ENCODE peak calls at places on chromosomes 16 and 17, in four cellular contexts. One of them, this sample, is unnamed.
A peak's percentile ranks its signal among the peaks of the same experiment; 100 is the strongest.

GRCh38 chr17:29085223-29085622 is 42.3 kb downstream of the PIPOX start:
- DNase-seq in H1: no peak
- DNase-seq in GM12878: no peak
- DNase-seq in HepG2: no peak
- DNase-seq in this sample: no peak

GRCh38 chr16:84327926-84328505 is 33.3 kb downstream of the WFDC1 start:
- DNase-seq in H1: no peak
- DNase-seq in GM12878: no peak
- DNase-seq in HepG2: no peak
- DNase-seq in this sample: no peak

GRCh38 chr17:82039695-82040299 is 2.3 kb upstream of the DCXR start:
- DNase-seq in H1: no peak
- DNase-seq in GM12878: no peak
- DNase-seq in HepG2: peak; percentile 57
- DNase-seq in this sample: no peak

GRCh38 chr16:77009453-77009852 is 181.5 kb upstream of the MON1B start:
- DNase-seq in H1: no peak
- DNase-seq in GM12878: no peak
- DNase-seq in HepG2: no peak
- DNase-seq in this sample: no peak

GRCh38 chr16:76970745-76971099 is 220.3 kb upstream of the MON1B start:
- DNase-seq in H1: no peak
- DNase-seq in HepG2: peak; percentile 9
- DNase-seq in GM12878: no peak
- DNase-seq in this sample: no peak

GRCh38 chr16:81493755-81494433 is 49.3 kb downstream of the CMIP start:
- DNase-seq in H1: no peak
- DNase-seq in HepG2: peak; percentile 57
- DNase-seq in GM12878: no peak
- DNase-seq in this sample: peak; percentile 80

GRCh38 chr17:81378941-81379511 is 16.2 kb upstream of the BAHCC1 start:
- DNase-seq in HepG2: no peak
- DNase-seq in H1: no peak
- DNase-seq in GM12878: no peak
- DNase-seq in this sample: no peak

GRCh38 chr16:56212144-56212543 is 20.9 kb downstream of the GNAO1 start:
- DNase-seq in H1: no peak
- DNase-seq in HepG2: no peak
- DNase-seq in GM12878: no peak
- DNase-seq in this sample: no peak

GRCh38 chr17:64974750-64975317 is 55.6 kb upstream of the LRRC37A3 start:
- DNase-seq in H1: no peak
- DNase-seq in GM12878: no peak
- DNase-seq in HepG2: no peak
- DNase-seq in this sample: peak; percentile 14

GRCh38 chr16:30740364-30741251 is 7.6 kb upstream of the PHKG2 start:
- DNase-seq in GM12878: no peak
- DNase-seq in HepG2: no peak
- DNase-seq in H1: no peak
- DNase-seq in this sample: peak; percentile 61

GRCh38 chr17:1488826-1489275 is 3.6 kb downstream of the MYO1C start:
- DNase-seq in GM12878: no peak
- DNase-seq in H1: no peak
- DNase-seq in HepG2: no peak
- DNase-seq in this sample: no peak

GRCh38 chr16:50308237-50308965 is 42.0 kb downstream of the ADCY7 start:
- DNase-seq in H1: peak; percentile 42
- DNase-seq in HepG2: no peak
- DNase-seq in GM12878: no peak
- DNase-seq in this sample: no peak

GRCh38 chr17:44829558-44830358 is at the start of gene GJC1:
- DNase-seq in GM12878: no peak
- DNase-seq in H1: peak; percentile 83
- DNase-seq in HepG2: no peak
- DNase-seq in this sample: peak; percentile 19

GRCh38 chr17:48610282-48611211 is at the start of gene HOXB7:
- DNase-seq in HepG2: no peak
- DNase-seq in GM12878: no peak
- DNase-seq in H1: no peak
- DNase-seq in this sample: peak; percentile 84

GRCh38 chr16:75621170-75621477 is 2.0 kb downstream of the ADAT1 start:
- DNase-seq in GM12878: no peak
- DNase-seq in H1: no peak
- DNase-seq in HepG2: peak; percentile 53
- DNase-seq in this sample: peak; percentile 86

GRCh38 chr17:44105941-44106340 is 17.5 kb downstream of the HDAC5 start:
- DNase-seq in H1: no peak
- DNase-seq in GM12878: no peak
- DNase-seq in HepG2: no peak
- DNase-seq in this sample: no peak

GRCh38 chr16:19346335-19346922 is 60.9 kb downstream of the CLEC19A start:
- DNase-seq in H1: no peak
- DNase-seq in GM12878: no peak
- DNase-seq in HepG2: no peak
- DNase-seq in this sample: no peak

GRCh38 chr17:34567665-34568064 is 11.7 kb upstream of the TMEM132E start:
- DNase-seq in HepG2: peak; percentile 40
- DNase-seq in GM12878: no peak
- DNase-seq in H1: no peak
- DNase-seq in this sample: no peak

GRCh38 chr17:59366773-59367656 is 35.6 kb downstream of the YPEL2 start:
- DNase-seq in HepG2: peak; percentile 98
- DNase-seq in H1: no peak
- DNase-seq in GM12878: no peak
- DNase-seq in this sample: no peak

GRCh38 chr17:74477411-74477810 is 11.0 kb downstream of the CD300A start:
- DNase-seq in H1: no peak
- DNase-seq in GM12878: no peak
- DNase-seq in HepG2: no peak
- DNase-seq in this sample: no peak

GRCh38 chr17:61476476-61477203 is 24.4 kb downstream of the TBX4 start:
- DNase-seq in HepG2: no peak
- DNase-seq in H1: no peak
- DNase-seq in GM12878: no peak
- DNase-seq in this sample: no peak

GRCh38 chr16:51880776-51881175 is 666.2 kb downstream of the TOX3 start:
- DNase-seq in HepG2: no peak
- DNase-seq in GM12878: no peak
- DNase-seq in H1: no peak
- DNase-seq in this sample: no peak

GRCh38 chr17:77729587-77729986 is 228.9 kb upstream of the TNRC6C start:
- DNase-seq in GM12878: no peak
- DNase-seq in HepG2: no peak
- DNase-seq in H1: peak; percentile 28
- DNase-seq in this sample: no peak

GRCh38 chr17:850828-851759 is 68.9 kb downstream of the MRM3 start:
- DNase-seq in HepG2: no peak
- DNase-seq in H1: no peak
- DNase-seq in GM12878: no peak
- DNase-seq in this sample: no peak

GRCh38 chr16:82990155-82990554 is 363.4 kb downstream of the CDH13 start:
- DNase-seq in H1: no peak
- DNase-seq in GM12878: no peak
- DNase-seq in HepG2: no peak
- DNase-seq in this sample: no peak

GRCh38 chr16:708019-708418 is 2.4 kb upstream of the FBXL16 start:
- DNase-seq in H1: no peak
- DNase-seq in GM12878: no peak
- DNase-seq in HepG2: no peak
- DNase-seq in this sample: no peak

GRCh38 chr16:87108941-87109340 is 208.3 kb downstream of the C16orf95 start:
- DNase-seq in H1: no peak
- DNase-seq in HepG2: no peak
- DNase-seq in GM12878: no peak
- DNase-seq in this sample: no peak

GRCh38 chr17:63476494-63476856 is 386 bp upstream of the ACE start:
- DNase-seq in HepG2: no peak
- DNase-seq in H1: peak; percentile 77
- DNase-seq in GM12878: no peak
- DNase-seq in this sample: peak; percentile 70

GRCh38 chr16:23469814-23470213 is 16.8 kb upstream of the COG7 start:
- DNase-seq in H1: no peak
- DNase-seq in HepG2: no peak
- DNase-seq in GM12878: no peak
- DNase-seq in this sample: no peak

GRCh38 chr16:2858245-2859025 is 465 bp upstream of the PRSS22 start:
- DNase-seq in HepG2: no peak
- DNase-seq in GM12878: no peak
- DNase-seq in H1: peak; percentile 63
- DNase-seq in this sample: peak; percentile 7

GRCh38 chr16:57645691-57646387 is 17.4 kb downstream of the ADGRG1 start:
- DNase-seq in H1: no peak
- DNase-seq in GM12878: no peak
- DNase-seq in HepG2: no peak
- DNase-seq in this sample: no peak

GRCh38 chr16:20510323-20510722 is 59.0 kb downstream of the ACSM2A start:
- DNase-seq in HepG2: no peak
- DNase-seq in GM12878: no peak
- DNase-seq in H1: no peak
- DNase-seq in this sample: no peak

GRCh38 chr17:80931421-80932265 is 60.0 kb upstream of the CHMP6 start:
- DNase-seq in GM12878: no peak
- DNase-seq in HepG2: no peak
- DNase-seq in H1: peak; percentile 72
- DNase-seq in this sample: no peak

GRCh38 chr17:29042679-29043538 is at the start of gene PIPOX:
- DNase-seq in GM12878: peak; percentile 30
- DNase-seq in H1: peak; percentile 81
- DNase-seq in HepG2: peak; percentile 90
- DNase-seq in this sample: peak; percentile 38

GRCh38 chr17:9568004-9568403 is 7.6 kb downstream of the STX8 start:
- DNase-seq in H1: no peak
- DNase-seq in GM12878: no peak
- DNase-seq in HepG2: no peak
- DNase-seq in this sample: no peak

GRCh38 chr17:9571201-9571600 is 4.4 kb downstream of the STX8 start:
- DNase-seq in HepG2: no peak
- DNase-seq in GM12878: no peak
- DNase-seq in H1: no peak
- DNase-seq in this sample: no peak

GRCh38 chr17:9564104-9564503 is 11.5 kb downstream of the STX8 start:
- DNase-seq in GM12878: no peak
- DNase-seq in H1: no peak
- DNase-seq in HepG2: no peak
- DNase-seq in this sample: no peak

GRCh38 chr17:9568957-9569588 is 6.5 kb downstream of the STX8 start:
- DNase-seq in GM12878: no peak
- DNase-seq in H1: no peak
- DNase-seq in HepG2: no peak
- DNase-seq in this sample: no peak

GRCh38 chr17:9566067-9566466 is 9.6 kb downstream of the STX8 start:
- DNase-seq in H1: no peak
- DNase-seq in HepG2: no peak
- DNase-seq in GM12878: no peak
- DNase-seq in this sample: no peak
- TF ChIP-seq HDAC6 in H1: no peak
- TF ChIP-seq HDAC6 in HepG2: no peak
- TF ChIP-seq HDAC6 in GM12878: no peak
- TF ChIP-seq HDAC6 in this sample: no peak

GRCh38 chr16:67279296-67280089 is at the start of gene PLEKHG4:
- DNase-seq in H1: peak; percentile 83
- DNase-seq in HepG2: peak; percentile 69
- DNase-seq in GM12878: peak; percentile 13
- DNase-seq in this sample: peak; percentile 96
- TF ChIP-seq HDAC6 in H1: no peak
- TF ChIP-seq HDAC6 in HepG2: no peak
- TF ChIP-seq HDAC6 in GM12878: no peak
- TF ChIP-seq HDAC6 in this sample: no peak

GRCh38 chr17:66313995-66314659 is 11.7 kb downstream of the PRKCA start:
- DNase-seq in H1: no peak
- DNase-seq in GM12878: no peak
- DNase-seq in HepG2: no peak
- DNase-seq in this sample: no peak
- TF ChIP-seq HDAC6 in H1: no peak
- TF ChIP-seq HDAC6 in GM12878: no peak
- TF ChIP-seq HDAC6 in HepG2: no peak
- TF ChIP-seq HDAC6 in this sample: no peak

GRCh38 chr17:71792966-71793365 is 327.9 kb upstream of the SOX9 start:
- DNase-seq in HepG2: no peak
- DNase-seq in GM12878: no peak
- DNase-seq in H1: no peak
- DNase-seq in this sample: no peak
- TF ChIP-seq HDAC6 in HepG2: no peak
- TF ChIP-seq HDAC6 in GM12878: no peak
- TF ChIP-seq HDAC6 in H1: no peak
- TF ChIP-seq HDAC6 in this sample: no peak

GRCh38 chr17:39401412-39402278 is at the start of gene FBXL20:
- DNase-seq in GM12878: peak; percentile 41
- DNase-seq in HepG2: peak; percentile 89
- DNase-seq in H1: peak; percentile 91
- DNase-seq in this sample: peak; percentile 95

GRCh38 chr17:39402279-39402889 is 958 bp upstream of the FBXL20 start:
- DNase-seq in H1: peak; percentile 94
- DNase-seq in HepG2: peak; percentile 95
- DNase-seq in GM12878: peak; percentile 60
- DNase-seq in this sample: peak; percentile 96

GRCh38 chr17:39406951-39407350 is 5.5 kb upstream of the FBXL20 start:
- DNase-seq in HepG2: no peak
- DNase-seq in GM12878: no peak
- DNase-seq in H1: no peak
- DNase-seq in this sample: no peak

GRCh38 chr17:39402890-39403605 is 1.6 kb upstream of the FBXL20 start:
- DNase-seq in H1: no peak
- DNase-seq in GM12878: no peak
- DNase-seq in HepG2: no peak
- DNase-seq in this sample: no peak

GRCh38 chr17:39404542-39405378 is 3.3 kb upstream of the FBXL20 start:
- DNase-seq in GM12878: no peak
- DNase-seq in HepG2: no peak
- DNase-seq in H1: no peak
- DNase-seq in this sample: peak; percentile 43
- TF ChIP-seq HDAC6 in GM12878: no peak
- TF ChIP-seq HDAC6 in HepG2: no peak
- TF ChIP-seq HDAC6 in H1: no peak
- TF ChIP-seq HDAC6 in this sample: no peak